ENCODE peak calls at places on chromosomes 4 and X, in six cellular contexts. Z is activated CD4-positive, alpha-beta T cell treated with anti-CD3 and anti-CD28 coated beads, Interleukin-2, amount 10 ng/mL, durations not matched to agents 7 days and 5 days; T is effector memory CD8-positive, alpha-beta T cell; M is heart left ventricle; N is Panc1; I is neuronal stem cell. X is an unnamed sample.

GRCh38 chr4:65416875-65417274 is 253.4 kb downstream of the EPHA5 start:
- DNase-seq in N (no peak), I (no peak), T (no peak), Z (no peak), M (no peak), X (peak)

GRCh38 chrX:119672252-119672825 is 20.6 kb downstream of the SEPTIN6 start:
- DNase-seq in T (no peak), Z (no peak), N (no peak), I (no peak), M (no peak), X (no peak)

GRCh38 chr4:88110826-88111225 is 47.6 kb downstream of the ABCG2 start:
- DNase-seq in T (no peak), M (no peak), N (no peak), I (no peak), Z (no peak), X (no peak)

GRCh38 chr4:37665347-37666009 is 20.7 kb downstream of the RELL1 start:
- DNase-seq in T (no peak), M (peak), Z (no peak), N (no peak), I (no peak), X (no peak)

GRCh38 chr4:11418610-11419009 is 10.1 kb downstream of the HS3ST1 start:
- DNase-seq in I (no peak), M (no peak), T (no peak), Z (no peak), N (no peak), X (no peak)

GRCh38 chrX:71178908-71179307 is 34.3 kb downstream of the NLGN3 start:
- DNase-seq in Z (peak), I (peak), M (peak), N (peak), T (peak), X (peak)

GRCh38 chrX:43176686-43177085 is 398.7 kb upstream of the PPP1R2C start:
- DNase-seq in N (no peak), I (no peak), Z (no peak), M (no peak), T (no peak), X (no peak)

GRCh38 chr4:3283916-3284315 is 8.9 kb upstream of the RGS12 start:
- DNase-seq in T (no peak), Z (no peak), M (no peak), I (no peak), N (no peak), X (no peak)

GRCh38 chr4:173371292-173372192 is 788 bp downstream of the SAP30 start:
- DNase-seq in N (no peak), I (peak), Z (peak), T (peak), M (peak), X (peak)

GRCh38 chr4:48141048-48141447 is 7.0 kb upstream of the TXK start:
- DNase-seq in M (no peak), I (no peak), Z (no peak), N (no peak), T (no peak), X (no peak)

GRCh38 chr4:75345436-75345835 is 168.8 kb downstream of the RCHY1 start:
- DNase-seq in N (no peak), Z (no peak), I (no peak), T (no peak), M (no peak), X (no peak)

GRCh38 chr4:121176082-121176706 is 12.1 kb upstream of the TNIP3 start:
- DNase-seq in I (no peak), M (no peak), T (no peak), N (no peak), Z (no peak), X (no peak)

GRCh38 chr4:77349796-77350195 is 192.8 kb downstream of the CCNG2 start:
- DNase-seq in Z (no peak), I (no peak), N (no peak), M (no peak), T (no peak), X (no peak)

GRCh38 chrX:42748067-42748850 is 29.7 kb downstream of the PPP1R2C start:
- DNase-seq in I (no peak), T (no peak), N (no peak), M (no peak), Z (no peak), X (no peak)

GRCh38 chrX:152819732-152820131 is 10.8 kb downstream of the CETN2 start:
- DNase-seq in T (no peak), M (no peak), Z (no peak), I (no peak), N (no peak), X (no peak)

GRCh38 chr4:107196312-107196711 is 160.2 kb upstream of the DKK2 start:
- DNase-seq in T (no peak), Z (no peak), M (no peak), I (no peak), N (no peak), X (no peak)

GRCh38 chr4:153296424-153296823 is 48.1 kb upstream of the MND1 start:
- DNase-seq in M (no peak), I (no peak), Z (no peak), T (no peak), N (no peak), X (peak)

X was measured in thyroid gland.